ENCODE peak calls at places on chromosomes 6 and 20, in five cellular contexts. D is GM23338, M is PC-9, K is PC-3, B is MM.1S. Z is an unnamed sample. For H3F3A, the result is how much of the 10 kb centered on the place peaks cover.

GRCh38 chr6:136226027-136226673 is 24.0 kb downstream of the MTFR2 start:
- DNase-seq in M (peak), D (peak), B (peak), K (peak), Z (peak)

GRCh38 chr6:38065734-38066133 is 246.2 kb downstream of the ZFAND3 start:
- DNase-seq in K (no peak), D (no peak), B (no peak), M (no peak), Z (no peak)

GRCh38 chr6:168125429-168126001 is 46.5 kb upstream of the FRMD1 start:
- DNase-seq in D (no peak), B (no peak), M (no peak), K (no peak), Z (no peak)

GRCh38 chr6:42091718-42092023 is 41.3 kb downstream of the TAF8 start:
- DNase-seq in K (no peak), D (no peak), B (no peak), M (peak), Z (no peak)

GRCh38 chr6:136764522-136764993 is 27.7 kb downstream of the MAP3K5 start:
- DNase-seq in M (no peak), B (no peak), K (no peak), D (no peak), Z (no peak)

GRCh38 chr6:38489951-38490350 is 149.8 kb downstream of the BTBD9 start:
- DNase-seq in B (no peak), D (no peak), K (no peak), M (no peak), Z (no peak)

GRCh38 chr6:19558934-19559333 is 278.2 kb upstream of the ID4 start:
- DNase-seq in D (no peak), B (no peak), M (no peak), K (no peak), Z (no peak)

GRCh38 chr6:21593412-21593926 is at the start of gene SOX4:
- DNase-seq in D (peak), B (peak), M (peak), K (peak), Z (peak)

GRCh38 chr6:132392792-132393191 is 8.5 kb downstream of the MOXD1 start:
- DNase-seq in D (peak), B (peak), K (peak), M (no peak), Z (no peak)

GRCh38 chr6:17278289-17279061 is 2.7 kb upstream of the RBM24 start:
- DNase-seq in B (no peak), M (peak), D (no peak), K (peak), Z (no peak)

GRCh38 chr6:133683603-133684002 is 205.3 kb upstream of the TCF21 start:
- DNase-seq in D (no peak), K (no peak), B (no peak), M (no peak), Z (no peak)

GRCh38 chr20:37956099-37956498 is 53.2 kb downstream of the VSTM2L start:
- DNase-seq in B (no peak), K (peak), M (no peak), D (no peak), Z (no peak)

GRCh38 chr6:13500264-13500663 is 12.9 kb upstream of the GFOD1 start:
- DNase-seq in K (peak), M (no peak), D (no peak), B (no peak), Z (no peak)

GRCh38 chr6:140003217-140003616 is 628.8 kb upstream of the CITED2 start:
- DNase-seq in M (no peak), K (no peak), D (peak), B (no peak), Z (peak)

GRCh38 chr6:129493396-129493902 is 216.5 kb downstream of the ARHGAP18 start:
- DNase-seq in M (peak), D (no peak), K (peak), B (no peak), Z (no peak)

GRCh38 chr6:77292564-77293546 is 170.4 kb downstream of the HTR1B start:
- DNase-seq in D (no peak), B (no peak), M (peak), K (peak), Z (no peak)

GRCh38 chr6:150877928-150878327 is 12.4 kb downstream of the MTHFD1L start:
- DNase-seq in M (no peak), B (no peak), D (no peak), K (no peak), Z (no peak)

DNA sequence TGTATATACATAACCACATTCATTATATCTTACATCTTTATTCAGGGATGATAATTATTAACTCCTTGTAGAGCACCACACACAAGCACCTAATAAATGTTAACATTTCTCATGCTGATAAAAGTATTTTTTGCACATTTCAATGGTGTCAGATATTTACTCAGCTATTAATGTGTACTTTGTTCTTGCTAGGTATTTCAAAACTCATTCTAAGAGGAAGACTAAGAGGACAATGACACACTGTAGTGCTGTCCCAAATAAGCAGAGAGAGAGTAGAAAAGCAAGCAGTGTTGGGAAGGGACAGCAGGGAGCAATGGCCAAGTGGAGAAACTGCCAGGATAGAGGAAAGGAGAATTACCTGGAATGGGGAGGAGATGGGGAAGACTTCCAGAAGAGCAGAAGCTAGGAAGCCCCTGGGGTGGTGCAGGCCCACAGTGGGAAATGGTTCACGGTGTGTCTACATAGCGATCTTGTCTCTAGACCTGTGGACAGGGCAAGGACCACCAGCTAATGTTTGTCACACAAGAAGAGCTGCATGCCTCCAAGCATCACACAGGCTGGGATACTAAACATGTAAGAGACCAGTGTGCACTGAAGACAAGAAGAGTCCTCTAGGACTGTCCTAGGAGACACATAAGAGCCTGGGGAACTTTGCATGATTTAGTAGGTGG is 55.3 kb downstream of the RARS2 start:
- DNase-seq in M (no peak), D (no peak), K (no peak), B (no peak), Z (no peak)
- H3F3A ChIP-seq in M (under half), D (under half), K (under half), B (under half), Z (under half)

DNA sequence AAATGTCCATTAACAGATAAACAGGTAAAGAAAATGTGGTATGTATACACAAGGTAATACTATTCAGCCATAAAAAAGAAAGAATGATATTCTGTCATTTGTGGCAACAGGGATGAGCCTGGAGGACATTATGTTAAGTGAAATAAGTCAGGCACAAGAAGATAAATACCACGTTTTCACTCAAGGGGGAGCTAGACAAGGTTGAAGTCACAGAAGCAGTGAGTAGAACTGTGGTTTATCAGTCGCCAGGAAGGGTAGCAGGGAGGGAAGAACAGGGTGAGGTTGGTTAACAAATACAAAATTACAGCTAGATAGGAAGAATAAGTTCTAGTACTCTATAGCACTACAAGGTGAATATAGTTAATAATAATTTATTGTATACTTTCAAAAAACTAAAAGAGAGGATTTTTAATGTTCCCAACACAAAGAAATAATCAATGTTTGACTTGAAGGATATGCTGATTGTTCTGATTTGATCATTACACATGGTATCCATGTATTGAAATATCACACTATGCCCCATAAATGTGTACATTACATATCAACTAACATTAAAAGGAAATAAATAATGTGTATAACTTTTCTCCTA is 21.1 kb downstream of the RTN4IP1 start:
- DNase-seq in M (peak), B (peak), D (peak), K (peak), Z (peak)
- TF ChIP-seq CTCF in M (peak), B (peak), D (peak), K (peak), Z (peak)

GRCh38 chr20:57695940-57696339 is 13.9 kb downstream of the PMEPA1 start:
- DNase-seq in M (no peak), B (no peak), K (no peak), D (no peak), Z (no peak)
- TF ChIP-seq EZH2 in M (no peak), B (no peak), K (no peak), D (no peak), Z (no peak)

GRCh38 chr6:43608310-43608763 is 20.7 kb downstream of the GTPBP2 start:
- DNase-seq in B (peak), K (peak), M (peak), D (peak), Z (peak)
- H3F3A ChIP-seq in B (under half), K (under half), M (half or more), D (under half), Z (under half)